ENCODE peak calls at places on chromosomes 11 and 22, in ten cellular contexts. M is foreskin fibroblast, B is brain microvascular endothelial cell, L is A549, N is fibroblast of the aortic adventitia, F is upper lobe of right lung, D is right lobe of liver, H is dorsolateral prefrontal cortex, O is pancreas, S is heart right ventricle. A is an unnamed sample.

GRCh38 chr22:33302049-33302545 is 243.9 kb upstream of the SYN3 start:
- DNase-seq in M (peak; percentile 2), B (peak; percentile 74), L (peak; percentile 70), N (peak; percentile 68), F (peak; percentile 84), D (peak; percentile 92), H (peak; percentile 93), O (peak; percentile 56), S (peak; percentile 85), A (peak; percentile 33)

GRCh38 chr22:19868773-19869471 is 14.2 kb upstream of the GNB1L start:
- DNase-seq in M (no peak), B (no peak), L (no peak), N (no peak), F (peak; percentile 48), D (peak; percentile 48), H (peak; percentile 62), O (no peak), S (no peak), A (no peak)

GRCh38 chr11:95442531-95443050 is 211.6 kb upstream of the SESN3 start:
- DNase-seq in M (no peak), B (no peak), L (no peak), N (no peak), F (no peak), D (no peak), H (no peak), O (no peak), S (no peak), A (no peak)

GRCh38 chr11:103602846-103603245 is 433.6 kb upstream of the DDI1 start:
- DNase-seq in M (no peak), B (no peak), L (no peak), N (no peak), F (no peak), D (no peak), H (no peak), O (no peak), S (no peak), A (no peak)

GRCh38 chr11:20887137-20887536 is 217.8 kb downstream of the NELL1 start:
- DNase-seq in M (no peak), B (no peak), L (no peak), N (no peak), F (no peak), D (no peak), H (no peak), O (no peak), S (no peak), A (no peak)

GRCh38 chr11:116703421-116703820 is 69.4 kb downstream of the BUD13 start:
- DNase-seq in M (no peak), B (no peak), L (no peak), N (no peak), F (peak; percentile 57), D (no peak), H (peak; percentile 80), O (no peak), S (no peak), A (no peak)

GRCh38 chr11:119567667-119568582 is 145.0 kb upstream of the THY1 start:
- DNase-seq in M (peak; percentile 68), B (peak; percentile 70), L (peak; percentile 31), N (peak; percentile 94), F (no peak), D (no peak), H (no peak), O (no peak), S (no peak), A (peak; percentile 27)

GRCh38 chr11:64594159-64594939 is 3.3 kb downstream of the SLC22A12 start:
- DNase-seq in M (no peak), B (no peak), L (no peak), N (no peak), F (peak; percentile 27), D (peak; percentile 23), H (no peak), O (no peak), S (no peak), A (no peak)

GRCh38 chr11:96145163-96145585 is 197.8 kb downstream of the MAML2 start:
- DNase-seq in M (no peak), B (no peak), L (peak; percentile 26), N (peak; percentile 33), F (no peak), D (no peak), H (no peak), O (no peak), S (no peak), A (no peak)

GRCh38 chr11:75029836-75030631 is 41.3 kb downstream of the NEU3 start:
- DNase-seq in M (peak; percentile 18), B (peak; percentile 53), L (no peak), N (no peak), F (no peak), D (no peak), H (no peak), O (no peak), S (no peak), A (no peak)

GRCh38 chr11:1506981-1507380 is 20.4 kb upstream of the MOB2 start:
- DNase-seq in M (no peak), B (no peak), L (no peak), N (no peak), F (no peak), D (no peak), H (no peak), O (no peak), S (no peak), A (no peak)

GRCh38 chr11:120066738-120067303 is 71.1 kb downstream of the TRIM29 start:
- DNase-seq in M (no peak), B (no peak), L (no peak), N (no peak), F (no peak), D (no peak), H (peak; percentile 61), O (no peak), S (no peak), A (no peak)

GRCh38 chr11:123386746-123387510 is 43.1 kb upstream of the GRAMD1B start:
- DNase-seq in M (peak; percentile 49), B (no peak), L (no peak), N (no peak), F (no peak), D (no peak), H (no peak), O (no peak), S (no peak), A (no peak)

GRCh38 chr11:70203749-70204465 is 811 bp downstream of the FADD start:
- DNase-seq in M (peak; percentile 89), B (peak; percentile 95), L (peak; percentile 56), N (peak; percentile 86), F (peak; percentile 69), D (peak; percentile 52), H (no peak), O (peak; percentile 43), S (no peak), A (peak; percentile 54)

GRCh38 chr11:72233056-72233772 is 8.6 kb downstream of the INPPL1 start:
- DNase-seq in M (no peak), B (no peak), L (no peak), N (no peak), F (peak; percentile 47), D (no peak), H (no peak), O (no peak), S (no peak), A (no peak)

GRCh38 chr11:2378527-2379210 is 1.6 kb downstream of the CD81 start:
- DNase-seq in M (peak; percentile 75), B (no peak), L (no peak), N (peak; percentile 63), F (no peak), D (peak; percentile 58), H (no peak), O (no peak), S (peak; percentile 68), A (no peak)

GRCh38 chr11:7893792-7894191 is 37.3 kb downstream of the OR10A6 start:
- DNase-seq in M (no peak), B (no peak), L (no peak), N (no peak), F (no peak), D (no peak), H (no peak), O (peak; percentile 16), S (no peak), A (no peak)

GRCh38 chr22:22745225-22746060 is 101.0 kb downstream of the GGTLC2 start:
- DNase-seq in M (no peak), B (peak; percentile 12), L (peak; percentile 26), N (peak; percentile 27), F (no peak), D (peak; percentile 68), H (peak; percentile 52), O (peak; percentile 13), S (no peak), A (no peak)

DNA sequence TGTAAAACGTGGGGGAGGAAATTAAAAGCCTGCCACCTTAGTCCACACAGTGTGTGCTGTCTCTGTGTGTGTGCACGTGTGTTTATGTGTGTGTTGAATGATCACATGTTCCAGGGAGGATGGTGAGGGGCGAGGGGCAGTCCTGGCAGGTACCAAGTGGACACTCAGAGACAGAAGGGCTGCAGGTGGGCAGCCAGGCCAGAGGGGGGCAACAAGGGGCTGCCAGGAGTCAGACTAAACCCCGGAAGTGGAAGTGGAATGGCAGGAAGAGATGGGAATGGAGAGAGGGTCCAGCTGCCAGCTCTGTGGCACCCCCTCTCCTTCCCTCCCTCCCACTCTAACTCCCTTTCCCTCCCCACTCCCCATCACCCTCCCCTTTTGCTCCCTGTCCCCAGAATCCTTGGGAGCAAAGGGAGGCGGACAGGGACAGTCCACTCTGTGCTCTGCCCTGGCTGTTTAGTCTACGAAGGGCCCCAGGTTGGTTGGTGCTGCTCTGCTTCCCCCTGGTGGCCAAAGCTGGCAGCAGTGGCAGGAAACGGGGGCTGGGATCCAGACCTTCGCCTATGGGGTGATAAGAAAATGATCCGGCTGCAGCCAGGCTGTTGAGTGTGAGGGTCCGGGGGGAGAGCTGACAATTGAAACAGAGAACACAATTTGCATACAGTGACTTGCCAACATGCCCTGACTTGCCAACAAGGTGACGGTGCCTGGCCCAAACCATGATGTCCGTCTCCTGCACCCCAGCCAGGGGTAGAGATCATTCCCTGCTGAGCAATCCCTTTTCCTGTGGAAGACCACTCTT is 24.4 kb downstream of the P2RY2 start:
- DNase-seq in M (peak; percentile 57), B (peak; percentile 53), L (peak; percentile 76), N (peak; percentile 79), F (peak; percentile 85), D (peak; percentile 76), H (peak; percentile 79), O (peak; percentile 49), S (peak; percentile 82), A (peak; percentile 38)
- TF ChIP-seq CTCF in M (peak; percentile 97), B (peak; percentile 97), L (peak; percentile 94), N (peak; percentile 98), F (peak; percentile 81), D (peak; percentile 94), H (peak; percentile 81), O (peak; percentile 94), S (peak; percentile 89), A (peak; percentile 96)

GRCh38 chr22:37324340-37325023 is 42.2 kb downstream of the CYTH4 start:
- DNase-seq in M (no peak), B (no peak), L (no peak), N (no peak), F (peak; percentile 58), D (peak; percentile 49), H (no peak), O (no peak), S (no peak), A (no peak)
- H3K4me3 ChIP-seq in M (no peak overlapping the region), B (peak overlapping the region; percentile 27), L (no peak overlapping the region), N (no peak overlapping the region), F (no peak overlapping the region), D (peak overlapping the region; percentile 37), H (peak overlapping the region; percentile 56), O (no peak overlapping the region), S (no peak overlapping the region), A (peak overlapping the region; percentile 10)

GRCh38 chr11:12402027-12402426 is 24.7 kb downstream of the PARVA start:
- DNase-seq in M (no peak), B (no peak), L (no peak), N (no peak), F (no peak), D (no peak), H (no peak), O (no peak), S (no peak), A (no peak)
- TF ChIP-seq CTCF in M (no peak), B (no peak), L (no peak), N (no peak), F (no peak), D (no peak), H (no peak), O (no peak), S (no peak), A (peak; percentile 3)

GRCh38 chr11:12678092-12678491 is 3.9 kb downstream of the TEAD1 start:
- DNase-seq in M (no peak), B (no peak), L (no peak), N (peak; percentile 22), F (no peak), D (no peak), H (no peak), O (no peak), S (no peak), A (no peak)
- H3K4me3 ChIP-seq in M (peak overlapping the region; percentile 80), B (peak overlapping the region; percentile 57), L (peak overlapping the region; percentile 90), N (peak overlapping the region; percentile 73), F (peak overlapping the region; percentile 63), D (no peak overlapping the region), H (peak overlapping the region; percentile 84), O (no peak overlapping the region), S (no peak overlapping the region), A (peak overlapping the region; percentile 65)